ENCODE peak calls at places on chromosomes 5 and 9, in six cellular contexts. D is HCT116, I is mammary epithelial cell, F is hepatocyte, P is neural progenitor cell, S is PC-3. V is an unnamed sample.

GRCh38 chr5:140005145-140005591 is 37.9 kb downstream of the NRG2 start:
- DNase-seq in D (no peak), P (no peak), I (no peak), F (no peak), S (no peak), V (no peak)

GRCh38 chr5:28809811-28810750 is 1771.7 kb upstream of the CDH9 start:
- DNase-seq in D (no peak), S (no peak), F (no peak), I (no peak), P (no peak), V (peak)

GRCh38 chr9:133030317-133031129 is at the start of gene GTF3C5:
- DNase-seq in P (peak), S (peak), F (peak), D (peak), I (peak), V (peak)

GRCh38 chr5:143985832-143986485 is 174.0 kb downstream of the HMHB1 start:
- DNase-seq in I (peak), D (no peak), S (peak), F (peak), P (no peak), V (no peak)

GRCh38 chr5:79792518-79792917 is 102.9 kb downstream of the CMYA5 start:
- DNase-seq in S (no peak), I (no peak), F (no peak), D (no peak), P (no peak), V (no peak)

GRCh38 chr5:32777733-32778132 is 66.6 kb downstream of the NPR3 start:
- DNase-seq in F (no peak), D (no peak), P (no peak), I (no peak), S (no peak), V (no peak)

GRCh38 chr9:75914936-75915335 is 24.5 kb downstream of the PCSK5 start:
- DNase-seq in I (no peak), F (no peak), D (no peak), S (no peak), P (no peak), V (no peak)

GRCh38 chr9:71306134-71306533 is 184.7 kb upstream of the TRPM3 start:
- DNase-seq in P (no peak), I (no peak), F (no peak), D (no peak), S (no peak), V (no peak)

GRCh38 chr5:119063579-119064379 is 7.1 kb upstream of the DMXL1 start:
- DNase-seq in S (peak), P (no peak), I (peak), F (peak), D (no peak), V (no peak)

GRCh38 chr5:115428248-115428647 is 116.3 kb downstream of the FEM1C start:
- DNase-seq in F (no peak), I (no peak), D (no peak), P (no peak), S (no peak), V (no peak)

GRCh38 chr9:110092792-110093191 is 115.2 kb downstream of the C9orf152 start:
- DNase-seq in F (no peak), S (no peak), D (no peak), P (no peak), I (no peak), V (no peak)

GRCh38 chr5:104170906-104171305 is 608.3 kb upstream of the NUDT12 start:
- DNase-seq in I (no peak), F (no peak), P (no peak), S (no peak), D (no peak), V (no peak)

GRCh38 chr5:14458414-14458813 is 123.2 kb upstream of the OTULINL start:
- DNase-seq in S (no peak), I (no peak), P (no peak), D (no peak), F (no peak), V (no peak)

GRCh38 chr5:34447424-34447823 is 208.7 kb upstream of the RAI14 start:
- DNase-seq in F (no peak), I (no peak), D (no peak), S (peak), P (peak), V (no peak)

GRCh38 chr9:137427454-137428310 is 4.5 kb downstream of the NOXA1 start:
- DNase-seq in F (no peak), I (no peak), P (no peak), S (no peak), D (no peak), V (no peak)

GRCh38 chr9:138069731-138070456 is 192.3 kb downstream of the CACNA1B start:
- DNase-seq in I (no peak), F (no peak), S (no peak), P (peak), D (no peak), V (no peak)

GRCh38 chr5:124747770-124748686 is 1.6 kb upstream of the ZNF608 start:
- DNase-seq in P (peak), D (no peak), F (peak), I (peak), S (peak), V (no peak)

GRCh38 chr5:32587067-32587551 is 1.8 kb downstream of the SUB1 start:
- DNase-seq in I (no peak), F (no peak), P (no peak), D (no peak), S (no peak), V (no peak)

GRCh38 chr5:34487956-34488355 is 168.2 kb upstream of the RAI14 start:
- DNase-seq in I (no peak), S (no peak), P (no peak), D (no peak), F (no peak), V (no peak)

GRCh38 chr5:55618318-55618717 is 83.6 kb upstream of the PLPP1 start:
- DNase-seq in I (no peak), F (no peak), P (no peak), D (no peak), S (no peak), V (no peak)

GRCh38 chr5:148085934-148086333 is 22.2 kb downstream of the SPINK5 start:
- DNase-seq in D (no peak), I (no peak), F (no peak), S (no peak), P (no peak), V (no peak)

GRCh38 chr5:117888688-117889087 is 1099.7 kb downstream of the DTWD2 start:
- DNase-seq in D (no peak), P (no peak), I (no peak), S (no peak), F (no peak), V (no peak)

GRCh38 chr5:30866142-30866541 is 327.3 kb upstream of the CDH6 start:
- DNase-seq in D (no peak), F (no peak), P (no peak), S (no peak), I (no peak), V (no peak)

GRCh38 chr9:694499-695154 is 146.9 kb upstream of the DMRT1 start:
- DNase-seq in D (no peak), I (peak), P (no peak), S (peak), F (peak), V (no peak)

GRCh38 chr5:173941102-173941501 is 47.9 kb upstream of the C5orf47 start:
- DNase-seq in D (no peak), P (peak), I (no peak), F (no peak), S (no peak), V (peak)

GRCh38 chr5:78505860-78506259 is 142.7 kb downstream of the LHFPL2 start:
- DNase-seq in I (no peak), P (no peak), F (no peak), D (no peak), S (no peak), V (no peak)

GRCh38 chr5:10719965-10720364 is 41.1 kb downstream of the DAP start:
- DNase-seq in F (no peak), I (peak), P (no peak), S (peak), D (peak), V (no peak)

GRCh38 chr5:162824360-162824759 is 613.0 kb upstream of the CCNG1 start:
- DNase-seq in P (no peak), F (no peak), S (no peak), D (no peak), I (no peak), V (no peak)

GRCh38 chr9:88476491-88477271 is 58.3 kb upstream of the NXNL2 start:
- DNase-seq in S (peak), D (no peak), I (no peak), F (no peak), P (peak), V (no peak)

GRCh38 chr9:113988951-113989780 is 88.9 kb downstream of the AMBP start:
- DNase-seq in D (no peak), F (no peak), P (no peak), S (no peak), I (no peak), V (no peak)

GRCh38 chr5:154712518-154713437 is 42.4 kb upstream of the LARP1 start:
- DNase-seq in F (peak), D (peak), P (no peak), I (peak), S (peak), V (peak)

GRCh38 chr5:135491038-135491551 is 38.9 kb upstream of the TIFAB start:
- DNase-seq in I (no peak), S (no peak), P (peak), D (no peak), F (no peak), V (peak)

GRCh38 chr9:128724744-128725211 is 851 bp upstream of the ZDHHC12 start:
- DNase-seq in P (peak), I (peak), S (peak), F (peak), D (peak), V (peak)

GRCh38 chr5:153168226-153168625 is 322.2 kb upstream of the GRIA1 start:
- DNase-seq in F (no peak), D (no peak), S (no peak), I (no peak), P (no peak), V (no peak)

GRCh38 chr9:138073808-138074207 is 196.2 kb downstream of the CACNA1B start:
- DNase-seq in I (no peak), S (no peak), F (no peak), D (no peak), P (no peak), V (no peak)

GRCh38 chr5:159310492-159310891 is 19.8 kb downstream of the IL12B start:
- DNase-seq in I (peak), D (no peak), S (peak), P (peak), F (peak), V (peak)

GRCh38 chr5:171270136-171270535 is 38.9 kb upstream of the TLX3 start:
- DNase-seq in D (no peak), P (no peak), S (no peak), I (no peak), F (no peak), V (no peak)
- H3K4me3 ChIP-seq in D (no peak), P (no peak), S (no peak), I (no peak), F (no peak), V (no peak)

GRCh38 chr9:21967707-21968106 is 26.5 kb downstream of the CDKN2A start:
- DNase-seq in D (no peak), P (peak), S (no peak), F (no peak), I (no peak), V (peak)

GRCh38 chr9:21965401-21965951 is 28.7 kb downstream of the CDKN2A start:
- DNase-seq in F (peak), D (no peak), S (peak), P (peak), I (peak), V (peak)

GRCh38 chr9:21966140-21966851 is 27.9 kb downstream of the CDKN2A start:
- DNase-seq in S (no peak), I (no peak), F (no peak), P (peak), D (no peak), V (peak)

GRCh38 chr9:21968331-21969010 is 25.7 kb downstream of the CDKN2A start:
- DNase-seq in P (peak), F (peak), I (no peak), S (no peak), D (no peak), V (peak)

DNA sequence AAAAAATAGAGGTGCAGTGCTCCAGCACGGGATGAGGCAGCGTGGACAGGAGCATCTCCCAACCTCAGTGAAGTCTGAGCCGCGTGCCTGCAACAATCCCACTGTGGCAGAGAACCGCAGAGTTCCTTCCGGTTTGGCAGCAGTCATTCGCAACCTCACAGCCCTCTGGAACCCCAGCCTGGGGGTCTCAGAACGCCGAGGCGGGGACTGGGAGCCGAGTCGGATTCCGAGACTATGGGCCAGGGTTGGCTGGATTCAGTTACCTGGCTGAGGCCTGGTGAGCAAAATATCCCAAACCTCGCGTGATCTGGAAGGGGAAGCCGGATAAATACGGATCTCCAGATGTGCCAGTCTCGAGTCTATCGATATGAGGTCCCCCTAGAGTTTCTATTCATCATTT is 27.0 kb downstream of the CDKN2A start:
- DNase-seq in I (no peak), F (no peak), S (no peak), P (peak), D (no peak), V (peak)
- TF ChIP-seq EZH2 in I (no peak), F (peak), S (no peak), P (peak), D (no peak), V (no peak)

DNA sequence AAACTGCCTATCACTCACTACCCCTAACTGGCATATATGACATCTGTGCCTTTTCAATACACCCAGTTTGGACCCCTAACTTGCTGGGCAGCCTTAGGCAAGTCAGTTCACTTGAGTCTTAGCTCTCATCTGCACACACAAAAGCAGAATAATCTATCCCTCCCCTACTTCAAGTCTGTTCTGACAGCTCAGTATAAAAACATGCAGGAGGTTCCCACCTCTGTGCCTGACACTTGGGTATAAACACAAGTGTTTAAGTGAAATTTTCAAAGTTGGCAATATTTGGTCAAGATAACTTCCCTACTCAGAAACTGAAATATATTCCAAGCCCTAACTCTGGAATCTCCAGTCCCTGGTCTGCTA is 12.6 kb downstream of the HNRNPH1 start:
- DNase-seq in S (no peak), D (no peak), F (no peak), P (no peak), I (no peak), V (no peak)
- H3K4me3 ChIP-seq in S (no peak), D (no peak), F (no peak), P (no peak), I (no peak), V (no peak)

DNA sequence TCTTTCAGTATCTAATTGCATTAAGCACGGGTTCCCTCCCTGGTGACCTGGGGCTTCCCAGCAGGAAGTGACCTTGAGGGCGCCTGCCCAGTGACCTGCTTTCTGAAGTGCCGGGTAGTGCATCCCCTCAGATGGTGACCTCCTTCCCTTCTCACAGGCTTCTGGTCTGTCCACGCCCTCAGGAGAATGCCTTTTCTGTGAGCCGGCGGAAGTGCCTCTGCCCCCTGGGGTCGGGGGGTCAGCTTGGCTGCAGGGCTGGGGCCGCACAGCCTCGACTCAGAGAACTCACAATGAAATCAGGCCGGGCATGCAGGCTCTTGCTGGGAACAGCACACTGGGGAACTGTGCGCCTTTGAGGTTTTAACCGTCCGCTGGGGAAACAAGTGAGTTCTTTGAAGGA is 124.5 kb upstream of the PHYKPL start:
- DNase-seq in D (no peak), S (no peak), F (no peak), P (peak), I (no peak), V (peak)
- TF ChIP-seq EZH2 in D (no peak), S (no peak), F (no peak), P (no peak), I (no peak), V (no peak)

DNA sequence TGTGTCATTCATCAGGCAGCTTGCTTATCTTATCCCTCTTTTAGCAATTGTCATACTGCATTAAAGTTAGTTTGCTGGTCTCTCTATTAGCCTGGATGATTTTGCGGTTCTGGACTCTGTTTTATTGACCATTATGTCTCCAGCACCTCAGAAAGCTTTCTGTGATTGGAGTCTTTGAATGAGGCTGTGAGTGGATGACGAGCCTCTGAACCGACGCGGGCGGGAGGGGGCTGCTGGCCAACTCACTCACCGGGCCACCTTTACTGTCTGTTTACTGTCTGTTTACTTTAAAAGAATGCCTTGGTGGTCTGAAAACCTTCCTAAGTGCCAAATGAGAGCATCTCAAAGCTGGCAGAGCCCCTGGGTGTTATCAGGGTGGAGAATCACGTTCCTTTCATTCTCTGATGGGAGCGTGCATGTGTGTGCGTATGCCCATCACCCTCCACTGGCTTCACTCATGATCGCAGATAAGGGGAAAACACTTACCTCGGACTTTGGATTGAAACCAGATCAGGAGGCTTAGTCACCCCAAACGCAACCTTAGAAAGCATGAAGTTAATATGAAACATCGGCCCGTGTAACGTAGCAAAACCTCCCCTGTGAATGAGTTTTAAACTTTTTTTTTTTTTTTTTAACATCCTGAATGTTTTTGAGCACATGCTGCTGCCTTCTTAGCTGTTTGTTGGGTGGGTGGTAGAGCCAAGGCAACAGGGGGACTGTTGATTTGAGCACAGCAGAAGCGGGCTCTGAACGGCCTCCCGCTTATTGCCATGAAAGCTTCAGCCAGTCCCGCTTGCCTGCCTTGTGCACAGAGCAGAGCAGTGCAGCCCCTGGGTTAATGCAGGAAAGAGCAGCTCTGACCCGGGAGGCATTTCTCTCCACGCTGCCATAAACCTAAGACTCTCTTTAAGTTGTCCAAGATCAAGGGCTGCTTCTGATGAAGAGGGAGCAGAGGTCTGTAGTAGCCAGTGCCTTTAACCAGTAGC is 173.6 kb downstream of the GADD45G start:
- DNase-seq in F (peak), P (no peak), I (no peak), D (no peak), S (no peak), V (no peak)
- H3K4me3 ChIP-seq in F (no peak), P (no peak), I (no peak), D (no peak), S (no peak), V (no peak)

GRCh38 chr5:145835839-145836222 is 689 bp upstream of the PRELID2 start:
- DNase-seq in P (peak), I (no peak), F (no peak), D (no peak), S (no peak), V (no peak)

GRCh38 chr5:145833616-145834200 is 1.4 kb downstream of the PRELID2 start:
- DNase-seq in S (no peak), P (no peak), I (no peak), D (no peak), F (no peak), V (no peak)

GRCh38 chr5:145838276-145838675 is 3.1 kb upstream of the PRELID2 start:
- DNase-seq in S (no peak), F (peak), D (no peak), P (peak), I (no peak), V (no peak)

GRCh38 chr5:145834554-145834916 is 607 bp downstream of the PRELID2 start:
- DNase-seq in F (peak), P (no peak), I (no peak), D (no peak), S (no peak), V (no peak)

GRCh38 chr5:145834917-145835838 is at the start of gene PRELID2:
- DNase-seq in I (peak), D (peak), F (peak), P (peak), S (peak), V (peak)
- TF ChIP-seq EZH2 in I (no peak), D (no peak), F (no peak), P (no peak), S (no peak), V (no peak)

DNA sequence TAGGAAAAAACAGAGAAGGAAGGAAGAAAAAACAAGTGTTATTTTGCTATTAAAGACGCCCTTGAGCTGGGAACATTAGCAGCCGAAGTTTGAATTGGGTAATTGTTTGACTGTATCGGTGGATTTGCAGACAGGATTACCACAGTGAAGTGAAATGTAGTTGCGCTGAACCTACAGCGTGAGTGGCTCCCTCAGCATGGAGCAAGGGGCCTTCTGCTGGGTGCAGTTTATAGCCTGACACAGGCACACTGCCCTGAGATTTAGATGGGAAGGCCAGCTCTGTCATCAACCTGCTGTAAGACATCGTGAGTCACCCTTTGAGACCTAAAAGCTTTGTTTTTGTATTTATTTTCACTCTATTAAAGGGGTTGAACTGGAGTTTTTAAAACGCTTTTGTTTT is 136.2 kb downstream of the ASTN2 start:
- DNase-seq in P (peak), S (no peak), F (no peak), D (no peak), I (no peak), V (no peak)
- H3K4me3 ChIP-seq in P (no peak), S (no peak), F (no peak), D (no peak), I (no peak), V (no peak)

GRCh38 chr9:8858250-8859161 is 1058.9 kb upstream of the DMAC1 start:
- DNase-seq in S (no peak), I (no peak), P (peak), F (peak), D (no peak), V (peak)
- TF ChIP-seq EZH2 in S (no peak), I (no peak), P (no peak), F (no peak), D (no peak), V (no peak)